ENCODE peak calls at places on chromosomes 3 and 15, in eight cellular contexts. V is activated T-cell treated with anti-CD3 and anti-CD28 coated beads for 1 hour; T is SHP77; M is Calu3; P is activated naive CD8-positive, alpha-beta T cell treated with anti-CD3 and anti-CD28 coated beads for 36 hours; E is NCI-H2081 treated with DMSO at 0.1 percent for 48 hours; F is EH; I is neural crest cell. X is an unnamed sample.

GRCh38 chr15:65766422-65767263 is 25.4 kb downstream of the DENND4A start:
- DNase-seq in V (no peak), T (peak), M (no peak), P (no peak), E (no peak), F (no peak), I (no peak), X (no peak)

GRCh38 chr3:151890721-151891141 is 17.3 kb downstream of the SUCNR1 start:
- DNase-seq in V (no peak), T (peak), M (no peak), P (no peak), E (peak), F (no peak), I (no peak), X (no peak)

GRCh38 chr3:69082805-69083204 is 1.9 kb upstream of the ARL6IP5 start:
- DNase-seq in V (peak), T (no peak), M (peak), P (peak), E (no peak), F (peak), I (no peak), X (peak)

GRCh38 chr15:99029358-99029871 is 21.8 kb upstream of the PGPEP1L start:
- DNase-seq in V (no peak), T (no peak), M (no peak), P (no peak), E (no peak), F (peak), I (no peak), X (no peak)

GRCh38 chr15:93033434-93034045 is 55.5 kb downstream of the RGMA start:
- DNase-seq in V (no peak), T (no peak), M (no peak), P (no peak), E (no peak), F (no peak), I (no peak), X (no peak)

GRCh38 chr3:18868911-18869689 is 279.2 kb upstream of the KCNH8 start:
- DNase-seq in V (no peak), T (no peak), M (no peak), P (peak), E (no peak), F (no peak), I (no peak), X (no peak)

GRCh38 chr3:52208556-52208955 is 10.6 kb downstream of the ALAS1 start:
- DNase-seq in V (no peak), T (no peak), M (no peak), P (no peak), E (no peak), F (no peak), I (no peak), X (no peak)

GRCh38 chr15:70792171-70792573 is 28.8 kb upstream of the UACA start:
- DNase-seq in V (no peak), T (no peak), M (no peak), P (no peak), E (no peak), F (peak), I (no peak), X (no peak)

GRCh38 chr3:10956991-10957390 is 35.6 kb upstream of the SLC6A1 start:
- DNase-seq in V (no peak), T (no peak), M (no peak), P (no peak), E (no peak), F (no peak), I (no peak), X (no peak)

GRCh38 chr3:144162042-144162441 is 190.4 kb downstream of the DIPK2A start:
- DNase-seq in V (no peak), T (peak), M (no peak), P (no peak), E (no peak), F (peak), I (no peak), X (no peak)

GRCh38 chr3:187150599-187150998 is 11.3 kb upstream of the RPL39L start:
- DNase-seq in V (peak), T (no peak), M (peak), P (peak), E (no peak), F (peak), I (peak), X (peak)

GRCh38 chr15:45138814-45139765 is 9.3 kb downstream of the DUOX1 start:
- DNase-seq in V (no peak), T (no peak), M (no peak), P (no peak), E (no peak), F (no peak), I (no peak), X (no peak)